ENCODE peak calls at places on chromosomes 2 and 18, in eight cellular contexts. I is left ventricle myocardium inferior, R is stomach, L is endodermal cell, K is tibial artery, P is dorsolateral prefrontal cortex, Y is spleen, C is HepG2. U is an unnamed sample.

GRCh38 chr18:3246636-3247242 is 862 bp upstream of the MYL12A start:
- DNase-seq in I (no peak), R (no peak), L (peak; percentile 66), K (peak; percentile 74), P (no peak), Y (peak; percentile 80), C (no peak), U (no peak)

GRCh38 chr18:8952796-8953760 is 149.4 kb upstream of the NDUFV2 start:
- DNase-seq in I (no peak), R (no peak), L (no peak), K (no peak), P (no peak), Y (no peak), C (no peak), U (peak; percentile 31)

GRCh38 chr18:31679133-31679731 is 5.1 kb downstream of the B4GALT6 start:
- DNase-seq in I (no peak), R (no peak), L (no peak), K (no peak), P (no peak), Y (no peak), C (no peak), U (peak; percentile 49)

GRCh38 chr2:58976374-58977055 is 735.4 kb upstream of the FANCL start:
- DNase-seq in I (no peak), R (no peak), L (no peak), K (no peak), P (no peak), Y (no peak), C (no peak), U (no peak)

GRCh38 chr2:42926438-42927333 is 134.3 kb upstream of the HAAO start:
- DNase-seq in I (no peak), R (peak; percentile 77), L (peak; percentile 73), K (peak; percentile 68), P (no peak), Y (no peak), C (peak; percentile 69), U (no peak)

GRCh38 chr2:121147766-121148165 is 137.2 kb downstream of the TFCP2L1 start:
- DNase-seq in I (no peak), R (no peak), L (no peak), K (no peak), P (no peak), Y (no peak), C (no peak), U (no peak)

GRCh38 chr2:189336276-189336975 is 104.8 kb upstream of the WDR75 start:
- DNase-seq in I (no peak), R (no peak), L (no peak), K (no peak), P (no peak), Y (no peak), C (no peak), U (no peak)

GRCh38 chr18:72161686-72162085 is 382.5 kb downstream of the CBLN2 start:
- DNase-seq in I (no peak), R (no peak), L (no peak), K (no peak), P (no peak), Y (no peak), C (no peak), U (no peak)

GRCh38 chr2:35199298-35199697 is 1156.3 kb upstream of the CRIM1 start:
- DNase-seq in I (no peak), R (no peak), L (no peak), K (no peak), P (no peak), Y (no peak), C (no peak), U (no peak)

GRCh38 chr2:64108842-64109241 is 35.4 kb downstream of the PELI1 start:
- DNase-seq in I (no peak), R (no peak), L (no peak), K (no peak), P (no peak), Y (no peak), C (no peak), U (no peak)

GRCh38 chr2:154704991-154705390 is 6.5 kb downstream of the KCNJ3 start:
- DNase-seq in I (no peak), R (no peak), L (no peak), K (no peak), P (no peak), Y (no peak), C (no peak), U (no peak)

GRCh38 chr2:196453613-196454047 is 185.9 kb upstream of the CCDC150 start:
- DNase-seq in I (no peak), R (no peak), L (peak; percentile 78), K (no peak), P (no peak), Y (no peak), C (peak; percentile 52), U (peak; percentile 45)

GRCh38 chr2:241268306-241268705 is 47.2 kb downstream of the HDLBP start:
- DNase-seq in I (no peak), R (no peak), L (peak; percentile 35), K (no peak), P (no peak), Y (no peak), C (no peak), U (no peak)

GRCh38 chr18:11178951-11179549 is 29.7 kb upstream of the PIEZO2 start:
- DNase-seq in I (peak; percentile 43), R (no peak), L (no peak), K (peak; percentile 94), P (no peak), Y (no peak), C (no peak), U (no peak)

GRCh38 chr18:43830905-43831304 is 553.6 kb upstream of the SYT4 start:
- DNase-seq in I (no peak), R (no peak), L (no peak), K (no peak), P (no peak), Y (no peak), C (no peak), U (no peak)

GRCh38 chr2:55743583-55743982 is 49.9 kb upstream of the PNPT1 start:
- DNase-seq in I (no peak), R (no peak), L (no peak), K (no peak), P (no peak), Y (no peak), C (no peak), U (no peak)

GRCh38 chr18:9808190-9808529 is 77.6 kb upstream of the TXNDC2 start:
- DNase-seq in I (no peak), R (no peak), L (no peak), K (no peak), P (no peak), Y (no peak), C (no peak), U (no peak)

GRCh38 chr18:27363918-27364317 is 178.8 kb upstream of the CHST9 start:
- DNase-seq in I (no peak), R (no peak), L (no peak), K (no peak), P (no peak), Y (no peak), C (peak; percentile 10), U (peak; percentile 14)

GRCh38 chr2:19355416-19355821 is 3.0 kb downstream of the OSR1 start:
- DNase-seq in I (no peak), R (no peak), L (no peak), K (no peak), P (no peak), Y (no peak), C (no peak), U (no peak)

GRCh38 chr2:43132523-43133301 is 93.7 kb downstream of the ZFP36L2 start:
- DNase-seq in I (no peak), R (no peak), L (peak; percentile 42), K (no peak), P (no peak), Y (peak; percentile 91), C (no peak), U (no peak)

GRCh38 chr2:47658646-47659320 is 124.2 kb upstream of the MSH6 start:
- DNase-seq in I (no peak), R (no peak), L (no peak), K (no peak), P (no peak), Y (no peak), C (no peak), U (no peak)

GRCh38 chr2:234195516-234195915 is 145.0 kb downstream of the SPP2 start:
- DNase-seq in I (no peak), R (no peak), L (no peak), K (no peak), P (no peak), Y (no peak), C (no peak), U (peak; percentile 12)
- H3K27ac ChIP-seq in I (no peak overlapping the region), R (no peak overlapping the region), L (no peak overlapping the region), K (no peak overlapping the region), P (no peak overlapping the region), Y (no peak overlapping the region), C (no peak overlapping the region), U (no peak overlapping the region)

GRCh38 chr2:33671198-33671597 is 72.1 kb upstream of the FAM98A start:
- DNase-seq in I (no peak), R (no peak), L (no peak), K (no peak), P (no peak), Y (no peak), C (no peak), U (no peak)

GRCh38 chr2:33672389-33672788 is 73.3 kb upstream of the FAM98A start:
- DNase-seq in I (no peak), R (no peak), L (no peak), K (no peak), P (no peak), Y (no peak), C (no peak), U (no peak)

GRCh38 chr2:33672896-33673295 is 73.8 kb upstream of the FAM98A start:
- DNase-seq in I (no peak), R (no peak), L (no peak), K (no peak), P (no peak), Y (no peak), C (no peak), U (no peak)

GRCh38 chr2:33670392-33670937 is 71.4 kb upstream of the FAM98A start:
- DNase-seq in I (no peak), R (no peak), L (peak; percentile 65), K (no peak), P (no peak), Y (no peak), C (no peak), U (no peak)

DNA sequence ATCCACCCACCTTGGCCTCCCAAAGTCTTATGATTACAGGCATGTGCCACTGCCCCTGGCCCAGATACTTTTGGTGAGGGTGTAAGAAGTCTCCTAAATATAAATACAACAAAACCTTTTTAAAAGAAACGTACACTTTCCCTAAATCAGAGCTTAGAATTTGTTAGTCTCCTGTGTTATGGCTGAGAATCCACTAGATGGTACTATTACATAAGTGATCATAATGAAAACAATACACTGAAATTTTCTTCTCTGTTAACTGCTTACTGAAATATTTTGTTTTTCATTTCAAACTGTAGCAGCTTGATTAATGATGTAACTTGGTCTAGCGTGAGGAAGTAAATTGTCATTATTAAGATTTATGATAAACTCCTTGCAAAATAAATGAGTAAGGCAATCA is 74.8 kb upstream of the FAM98A start:
- DNase-seq in I (no peak), R (no peak), L (no peak), K (no peak), P (no peak), Y (no peak), C (no peak), U (peak; percentile 18)
- TF ChIP-seq CTCF in I (peak; percentile 70), R (no peak), L (peak; percentile 56), K (peak; percentile 30), P (peak; percentile 65), Y (no peak), C (peak; percentile 43), U (peak; percentile 30)

GRCh38 chr18:36104749-36105148 is 24.4 kb downstream of the SLC39A6 start:
- DNase-seq in I (no peak), R (no peak), L (no peak), K (no peak), P (no peak), Y (no peak), C (no peak), U (no peak)
- H3K27ac ChIP-seq in I (no peak overlapping the region), R (no peak overlapping the region), L (no peak overlapping the region), K (no peak overlapping the region), P (no peak overlapping the region), Y (no peak overlapping the region), C (no peak overlapping the region), U (no peak overlapping the region)

GRCh38 chr2:225660262-225661091 is 261.0 kb downstream of the NYAP2 start:
- DNase-seq in I (peak; percentile 59), R (peak; percentile 82), L (peak; percentile 86), K (peak; percentile 78), P (peak; percentile 87), Y (peak; percentile 89), C (peak; percentile 53), U (peak; percentile 72)
- TF ChIP-seq CTCF in I (peak; percentile 86), R (peak; percentile 68), L (peak; percentile 96), K (peak; percentile 71), P (peak; percentile 91), Y (peak; percentile 80), C (peak; percentile 89), U (peak; percentile 88)